ENCODE peak calls at places on chromosome 18, in six cellular contexts. Q is IMR-90, Z is H1, C is mesenchymal stem cell, M is neuronal stem cell, B is trophoblast cell. P is an unnamed sample.

GRCh38 chr18:76977108-76977621 is 154.8 kb downstream of the ZNF236 start:
- DNase-seq in C (no peak), B (no peak), Z (no peak), M (no peak), Q (no peak), P (no peak)

GRCh38 chr18:13762690-13763439 is 36.4 kb downstream of the RNMT start:
- DNase-seq in Q (no peak), Z (no peak), M (no peak), C (no peak), B (peak), P (no peak)

GRCh38 chr18:58565021-58565420 is 63.9 kb downstream of the ALPK2 start:
- DNase-seq in Q (no peak), M (no peak), C (no peak), Z (no peak), B (no peak), P (no peak)

GRCh38 chr18:26370037-26370436 is 143.8 kb downstream of the TAF4B start:
- DNase-seq in M (no peak), Z (no peak), Q (no peak), C (no peak), B (no peak), P (no peak)

GRCh38 chr18:57434177-57434535 is 1.0 kb upstream of the ONECUT2 start:
- DNase-seq in B (no peak), Q (no peak), C (no peak), Z (no peak), M (no peak), P (no peak)

GRCh38 chr18:68083776-68084175 is 567.3 kb upstream of the DSEL start:
- DNase-seq in Q (peak), M (no peak), Z (no peak), C (no peak), B (no peak), P (no peak)

GRCh38 chr18:50320719-50321118 is 33.2 kb upstream of the CXXC1 start:
- DNase-seq in C (no peak), B (no peak), Q (no peak), M (no peak), Z (no peak), P (no peak)

GRCh38 chr18:38368246-38368645 is 802.6 kb upstream of the CELF4 start:
- DNase-seq in Z (no peak), B (no peak), C (no peak), Q (no peak), M (no peak), P (no peak)

GRCh38 chr18:11178951-11179549 is 29.7 kb upstream of the PIEZO2 start:
- DNase-seq in C (no peak), Q (no peak), B (no peak), M (no peak), Z (no peak), P (no peak)

GRCh38 chr18:59959079-59959478 is 59.3 kb downstream of the PMAIP1 start:
- DNase-seq in C (no peak), Q (peak), Z (no peak), B (no peak), M (no peak), P (no peak)

GRCh38 chr18:70384181-70384790 is 95.4 kb downstream of the SOCS6 start:
- DNase-seq in C (peak), Q (peak), B (no peak), M (no peak), Z (no peak), P (no peak)

GRCh38 chr18:21669736-21670135 is 34.8 kb downstream of the ABHD3 start:
- DNase-seq in Q (no peak), Z (no peak), B (no peak), C (no peak), M (no peak), P (peak)

GRCh38 chr18:62784966-62785413 is 69.6 kb downstream of the PHLPP1 start:
- DNase-seq in Q (peak), M (no peak), Z (no peak), C (peak), B (no peak), P (peak)

GRCh38 chr18:28086530-28087172 is 90.3 kb downstream of the CDH2 start:
- DNase-seq in Z (no peak), B (no peak), C (no peak), M (peak), Q (peak), P (no peak)

GRCh38 chr18:55416791-55417190 is 171.2 kb downstream of the TCF4 start:
- DNase-seq in Z (no peak), B (no peak), M (no peak), Q (no peak), C (peak), P (no peak)

GRCh38 chr18:12741351-12741750 is 38.5 kb downstream of the PSMG2 start:
- DNase-seq in C (peak), M (no peak), Z (no peak), B (peak), Q (peak), P (no peak)

GRCh38 chr18:27967938-27968803 is 208.8 kb downstream of the CDH2 start:
- DNase-seq in Q (peak), Z (no peak), C (peak), M (no peak), B (peak), P (no peak)

GRCh38 chr18:25281522-25281921 is 70.4 kb downstream of the ZNF521 start:
- DNase-seq in B (no peak), Q (no peak), M (no peak), Z (no peak), C (no peak), P (no peak)

GRCh38 chr18:69956037-69956436 is 8.4 kb upstream of the CD226 start:
- DNase-seq in Z (no peak), Q (no peak), M (no peak), C (peak), B (no peak), P (no peak)

GRCh38 chr18:50429207-50429948 is 54.5 kb downstream of the SKA1 start:
- DNase-seq in Z (no peak), Q (peak), B (no peak), M (no peak), C (peak), P (peak)

GRCh38 chr18:60872434-60872833 is 460.8 kb upstream of the CDH20 start:
- DNase-seq in M (no peak), Q (no peak), B (no peak), Z (no peak), C (no peak), P (no peak)

GRCh38 chr18:43486462-43486861 is 209.2 kb upstream of the SYT4 start:
- DNase-seq in Q (no peak), B (no peak), M (peak), Z (no peak), C (no peak), P (peak)

GRCh38 chr18:7764406-7764805 is 197.3 kb downstream of the PTPRM start:
- DNase-seq in C (no peak), M (no peak), B (no peak), Z (no peak), Q (no peak), P (no peak)

GRCh38 chr18:24395049-24395780 is 2.4 kb downstream of the OSBPL1A start:
- DNase-seq in C (peak), Z (no peak), Q (peak), M (no peak), B (no peak), P (no peak)

GRCh38 chr18:8634508-8634907 is 25.3 kb downstream of the RAB12 start:
- DNase-seq in Q (no peak), C (no peak), B (no peak), M (no peak), Z (no peak), P (no peak)

GRCh38 chr18:69584429-69584828 is 183.7 kb downstream of the DOK6 start:
- DNase-seq in C (no peak), M (no peak), Q (no peak), B (no peak), Z (no peak), P (no peak)

GRCh38 chr18:13386891-13387801 is 168.6 kb downstream of the LDLRAD4 start:
- DNase-seq in Z (no peak), B (no peak), M (no peak), Q (no peak), C (no peak), P (no peak)

GRCh38 chr18:5295231-5295920 is at the start of gene ZBTB14:
- DNase-seq in Z (no peak), B (peak), Q (peak), C (peak), M (peak), P (peak)

GRCh38 chr18:27861539-27861938 is 315.4 kb downstream of the CDH2 start:
- DNase-seq in Q (no peak), M (no peak), Z (no peak), C (no peak), B (no peak), P (no peak)

GRCh38 chr18:25310045-25310444 is 41.9 kb downstream of the ZNF521 start:
- DNase-seq in C (peak), B (no peak), Z (no peak), M (no peak), Q (peak), P (peak)

GRCh38 chr18:5057348-5058012 is 139.6 kb downstream of the AKAIN1 start:
- DNase-seq in Z (peak), C (peak), B (peak), M (peak), Q (peak), P (peak)

GRCh38 chr18:12657849-12658829 is at the start of gene SPIRE1:
- DNase-seq in M (peak), Q (peak), Z (no peak), C (peak), B (peak), P (peak)

GRCh38 chr18:50671376-50671775 is 111.5 kb downstream of the MAPK4 start:
- DNase-seq in B (no peak), Z (no peak), Q (no peak), M (no peak), C (no peak), P (no peak)

GRCh38 chr18:5073026-5073944 is 123.8 kb downstream of the AKAIN1 start:
- DNase-seq in B (peak), Q (peak), C (peak), M (peak), Z (no peak), P (peak)

GRCh38 chr18:26052497-26052896 is 37.9 kb downstream of the SS18 start:
- DNase-seq in C (peak), B (no peak), Z (no peak), Q (peak), M (no peak), P (no peak)

GRCh38 chr18:58320907-58321561 is 277.0 kb downstream of the NEDD4L start:
- DNase-seq in Q (no peak), M (no peak), Z (no peak), B (no peak), C (no peak), P (no peak)

GRCh38 chr18:69898241-69898861 is 49.3 kb downstream of the CD226 start:
- DNase-seq in C (no peak), Z (no peak), M (no peak), Q (no peak), B (no peak), P (no peak)

GRCh38 chr18:47263828-47264314 is 12.4 kb upstream of the SKOR2 start:
- DNase-seq in C (no peak), Q (no peak), M (no peak), B (no peak), Z (no peak), P (no peak)
- H3K4me3 ChIP-seq in C (no peak), Q (no peak), M (peak), B (peak), Z (peak), P (peak)

GRCh38 chr18:48959551-48959920 is 8.8 kb upstream of the SMAD7 start:
- DNase-seq in M (no peak), C (peak), Q (no peak), B (no peak), Z (no peak), P (no peak)
- H3K18ac ChIP-seq in M (no peak), C (peak), Q (peak), B (no peak), Z (peak), P (peak)

GRCh38 chr18:78662879-78663278 is 316.7 kb upstream of the SALL3 start:
- DNase-seq in Z (no peak), M (no peak), Q (no peak), C (no peak), B (no peak), P (no peak)
- H3K4me3 ChIP-seq in Z (no peak), M (no peak), Q (no peak), C (no peak), B (no peak), P (no peak)

DNA sequence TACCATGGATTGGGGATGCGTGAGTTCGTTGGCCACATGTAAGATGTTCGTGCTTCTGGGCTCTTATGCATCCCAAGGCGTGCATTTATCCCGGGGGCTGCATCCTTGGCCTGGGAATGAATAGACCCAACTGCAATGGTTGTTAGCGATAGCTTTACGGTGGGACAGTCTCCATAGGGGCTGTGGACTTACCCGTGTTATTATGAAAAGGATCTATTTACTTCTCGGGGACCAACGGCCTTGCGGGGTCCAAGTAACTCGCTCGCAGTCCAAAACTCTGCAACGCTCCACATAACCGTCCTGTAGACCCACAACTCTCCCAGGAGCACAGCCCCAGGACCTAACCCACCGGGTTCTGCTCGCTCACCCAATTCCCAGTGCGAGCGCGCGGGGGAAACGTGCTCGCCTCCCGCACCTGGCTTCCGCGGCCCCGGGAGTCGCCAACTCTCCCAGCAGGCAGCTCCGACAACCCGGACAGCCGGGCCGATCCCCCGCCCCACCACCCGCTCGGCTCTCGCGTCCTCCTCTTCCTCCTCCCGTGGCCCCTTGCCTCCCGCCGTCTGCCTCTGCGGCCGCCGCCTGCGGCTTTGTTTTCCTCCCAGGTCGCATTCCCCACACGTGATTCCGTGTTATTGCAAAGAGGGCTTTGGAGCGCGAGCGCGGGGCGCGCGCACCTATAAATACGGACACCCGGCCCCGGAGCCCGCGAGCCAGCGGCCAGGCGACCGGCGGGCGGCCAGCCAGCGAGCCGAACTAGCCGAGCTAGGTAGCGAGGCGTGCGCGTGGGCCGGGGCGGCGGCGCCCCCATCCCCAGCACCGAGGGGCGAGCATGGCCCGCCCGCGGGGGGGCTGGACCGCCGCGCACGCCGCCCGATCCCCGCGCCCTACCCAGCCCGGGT is at the start of gene CABLES1:
- DNase-seq in M (peak), C (peak), Q (peak), Z (no peak), B (peak), P (peak)
- H3K18ac ChIP-seq in M (peak), C (peak), Q (peak), Z (peak), B (peak), P (peak)

GRCh38 chr18:9877655-9878014 is 8.1 kb upstream of the TXNDC2 start:
- DNase-seq in Z (no peak), M (no peak), Q (no peak), C (no peak), B (no peak), P (no peak)
- H3K4me3 ChIP-seq in Z (no peak), M (no peak), Q (peak), C (no peak), B (no peak), P (no peak)

GRCh38 chr18:49038423-49038822 is 87.7 kb upstream of the SMAD7 start:
- DNase-seq in Q (no peak), M (no peak), C (no peak), B (no peak), Z (no peak), P (no peak)
- H3K18ac ChIP-seq in Q (no peak), M (no peak), C (no peak), B (no peak), Z (no peak), P (no peak)

GRCh38 chr18:80035997-80036396 is 1.8 kb downstream of the RBFA start:
- DNase-seq in C (no peak), M (no peak), B (no peak), Q (no peak), Z (no peak), P (no peak)
- H3K4me3 ChIP-seq in C (no peak), M (no peak), B (no peak), Q (no peak), Z (no peak), P (no peak)